ENCODE peak calls at places on chromosome 19, in six cellular contexts. One of them, this sample, is unnamed.

GRCh38 chr19:3537101-3537437 is 1.9 kb upstream of the TEKTIP1 start:
- DNase-seq in H9: no peak
- DNase-seq in neuronal stem cell: no peak
- DNase-seq in H1: no peak
- DNase-seq in IMR-90: no peak
- DNase-seq in mesenchymal stem cell: no peak
- DNase-seq in this sample: no peak

GRCh38 chr19:28424041-28424440 is 788.9 kb downstream of the UQCRFS1 start:
- DNase-seq in H9: peak; percentile 82
- DNase-seq in neuronal stem cell: peak; percentile 47
- DNase-seq in H1: no peak
- DNase-seq in IMR-90: no peak
- DNase-seq in mesenchymal stem cell: no peak
- DNase-seq in this sample: no peak

GRCh38 chr19:17538684-17539287 is 16.7 kb upstream of the COLGALT1 start:
- DNase-seq in H9: no peak
- DNase-seq in neuronal stem cell: no peak
- DNase-seq in H1: no peak
- DNase-seq in IMR-90: no peak
- DNase-seq in mesenchymal stem cell: peak; percentile 36
- DNase-seq in this sample: peak; percentile 5

GRCh38 chr19:52227196-52227940 is 37.5 kb downstream of the PPP2R1A start:
- DNase-seq in H9: no peak
- DNase-seq in neuronal stem cell: no peak
- DNase-seq in H1: no peak
- DNase-seq in IMR-90: no peak
- DNase-seq in mesenchymal stem cell: no peak
- DNase-seq in this sample: peak; percentile 95

GRCh38 chr19:16789238-16789637 is 40.0 kb upstream of the SIN3B start:
- DNase-seq in H9: no peak
- DNase-seq in neuronal stem cell: no peak
- DNase-seq in H1: no peak
- DNase-seq in IMR-90: no peak
- DNase-seq in mesenchymal stem cell: no peak
- DNase-seq in this sample: no peak

GRCh38 chr19:53131732-53132131 is 978 bp downstream of the ZNF415 start:
- DNase-seq in H9: no peak
- DNase-seq in neuronal stem cell: no peak
- DNase-seq in H1: no peak
- DNase-seq in IMR-90: no peak
- DNase-seq in mesenchymal stem cell: no peak
- DNase-seq in this sample: no peak

GRCh38 chr19:41907994-41908615 is 20.1 kb downstream of the ERFL start:
- DNase-seq in H9: no peak
- DNase-seq in neuronal stem cell: no peak
- DNase-seq in H1: no peak
- DNase-seq in IMR-90: no peak
- DNase-seq in mesenchymal stem cell: no peak
- DNase-seq in this sample: no peak

GRCh38 chr19:14944456-14944855 is 3.2 kb downstream of the OR7C2 start:
- DNase-seq in H9: no peak
- DNase-seq in neuronal stem cell: no peak
- DNase-seq in H1: no peak
- DNase-seq in IMR-90: no peak
- DNase-seq in mesenchymal stem cell: no peak
- DNase-seq in this sample: peak; percentile 17

GRCh38 chr19:29010276-29010675 is 202.7 kb downstream of the UQCRFS1 start:
- DNase-seq in H9: no peak
- DNase-seq in neuronal stem cell: no peak
- DNase-seq in H1: no peak
- DNase-seq in IMR-90: no peak
- DNase-seq in mesenchymal stem cell: no peak
- DNase-seq in this sample: no peak

GRCh38 chr19:40223135-40223822 is 3.2 kb downstream of the CCNP start:
- DNase-seq in H9: peak; percentile 98
- DNase-seq in neuronal stem cell: no peak
- DNase-seq in H1: peak; percentile 89
- DNase-seq in IMR-90: no peak
- DNase-seq in mesenchymal stem cell: no peak
- DNase-seq in this sample: peak; percentile 44

GRCh38 chr19:3507371-3508120 is 1.4 kb downstream of the FZR1 start:
- DNase-seq in H9: peak; percentile 79
- DNase-seq in neuronal stem cell: no peak
- DNase-seq in H1: peak; percentile 75
- DNase-seq in IMR-90: no peak
- DNase-seq in mesenchymal stem cell: peak; percentile 40
- DNase-seq in this sample: peak; percentile 42

GRCh38 chr19:47991191-47991808 is 670 bp downstream of the BSPH1 start:
- DNase-seq in H9: no peak
- DNase-seq in neuronal stem cell: no peak
- DNase-seq in H1: no peak
- DNase-seq in IMR-90: no peak
- DNase-seq in mesenchymal stem cell: no peak
- DNase-seq in this sample: no peak

GRCh38 chr19:6067975-6068374 is 42.3 kb downstream of the RFX2 start:
- DNase-seq in H9: no peak
- DNase-seq in neuronal stem cell: no peak
- DNase-seq in H1: no peak
- DNase-seq in IMR-90: no peak
- DNase-seq in mesenchymal stem cell: no peak
- DNase-seq in this sample: no peak

GRCh38 chr19:2523630-2524311 is 47.8 kb downstream of the GADD45B start:
- DNase-seq in H9: no peak
- DNase-seq in neuronal stem cell: no peak
- DNase-seq in H1: no peak
- DNase-seq in IMR-90: peak; percentile 41
- DNase-seq in mesenchymal stem cell: peak; percentile 66
- DNase-seq in this sample: peak; percentile 76

GRCh38 chr19:43524922-43525835 is 1.8 kb downstream of the ETHE1 start:
- DNase-seq in H9: peak; percentile 64
- DNase-seq in neuronal stem cell: no peak
- DNase-seq in H1: peak; percentile 63
- DNase-seq in IMR-90: peak; percentile 32
- DNase-seq in mesenchymal stem cell: peak; percentile 50
- DNase-seq in this sample: peak; percentile 70

GRCh38 chr19:48661746-48662145 is 11.1 kb downstream of the NTN5 start:
- DNase-seq in H9: no peak
- DNase-seq in neuronal stem cell: no peak
- DNase-seq in H1: no peak
- DNase-seq in IMR-90: no peak
- DNase-seq in mesenchymal stem cell: no peak
- DNase-seq in this sample: no peak

GRCh38 chr19:916645-917322 is 349 bp upstream of the KISS1R start:
- DNase-seq in H9: peak; percentile 61
- DNase-seq in neuronal stem cell: no peak
- DNase-seq in H1: peak; percentile 79
- DNase-seq in IMR-90: no peak
- DNase-seq in mesenchymal stem cell: no peak
- DNase-seq in this sample: no peak

DNA sequence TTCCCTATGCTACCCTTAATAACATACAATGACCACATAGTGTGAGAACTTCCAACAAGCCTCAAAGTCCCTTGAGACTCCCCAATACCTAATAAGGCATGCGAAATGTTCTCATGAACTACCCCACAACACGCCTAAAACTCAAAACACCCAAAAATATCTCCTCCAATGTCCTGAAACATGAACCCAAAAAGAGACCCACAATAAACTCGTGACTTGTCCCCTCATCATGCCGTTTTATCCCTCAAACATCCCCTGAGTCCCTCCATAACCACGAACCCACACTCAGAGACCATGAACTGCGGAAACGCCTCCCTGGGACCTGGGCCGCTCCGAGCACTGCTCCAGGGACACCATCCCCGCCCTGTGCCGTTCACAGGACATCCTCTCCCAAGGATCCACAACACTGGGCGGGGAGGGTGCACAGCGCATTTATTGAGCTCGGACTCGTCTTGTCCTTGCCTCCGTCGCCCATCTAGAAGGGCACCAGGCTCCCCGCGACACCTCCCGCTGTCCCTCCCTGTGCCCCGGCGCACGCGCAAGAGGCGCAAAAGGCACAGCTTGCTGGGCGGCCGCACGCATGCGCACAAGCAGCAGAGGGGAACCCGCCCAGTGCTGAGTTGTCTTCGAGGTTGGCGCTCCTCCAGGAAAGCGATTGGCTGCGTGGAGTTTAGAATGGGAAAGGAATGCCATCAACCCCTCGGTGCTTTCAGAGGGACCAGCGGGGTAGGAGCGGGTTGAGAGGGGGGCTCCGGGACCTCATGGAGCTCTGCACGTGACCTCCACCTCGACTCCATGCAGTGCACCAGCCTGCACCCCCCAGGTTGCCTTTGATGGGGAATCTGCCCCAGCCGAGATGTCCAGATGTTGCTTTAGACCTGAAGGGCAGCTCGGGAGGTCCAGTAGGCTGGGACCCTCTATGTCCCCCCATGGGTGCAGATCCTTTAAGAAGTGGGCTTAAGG is 8.8 kb downstream of the FXYD3 start:
- DNase-seq in H9: peak; percentile 58
- DNase-seq in neuronal stem cell: no peak
- DNase-seq in H1: no peak
- DNase-seq in IMR-90: peak; percentile 86
- DNase-seq in mesenchymal stem cell: no peak
- DNase-seq in this sample: peak; percentile 86
- H3K4me1 ChIP-seq in H9: no peaks in the 10 kb centered on the region
- H3K4me1 ChIP-seq in neuronal stem cell: peaks cover 15% of the 10 kb centered on the region
- H3K4me1 ChIP-seq in H1: peaks cover 2% of the 10 kb centered on the region
- H3K4me1 ChIP-seq in IMR-90: peaks cover 2% of the 10 kb centered on the region
- H3K4me1 ChIP-seq in mesenchymal stem cell: peaks cover 3% of the 10 kb centered on the region
- H3K4me1 ChIP-seq in this sample: no peaks in the 10 kb centered on the region

DNA sequence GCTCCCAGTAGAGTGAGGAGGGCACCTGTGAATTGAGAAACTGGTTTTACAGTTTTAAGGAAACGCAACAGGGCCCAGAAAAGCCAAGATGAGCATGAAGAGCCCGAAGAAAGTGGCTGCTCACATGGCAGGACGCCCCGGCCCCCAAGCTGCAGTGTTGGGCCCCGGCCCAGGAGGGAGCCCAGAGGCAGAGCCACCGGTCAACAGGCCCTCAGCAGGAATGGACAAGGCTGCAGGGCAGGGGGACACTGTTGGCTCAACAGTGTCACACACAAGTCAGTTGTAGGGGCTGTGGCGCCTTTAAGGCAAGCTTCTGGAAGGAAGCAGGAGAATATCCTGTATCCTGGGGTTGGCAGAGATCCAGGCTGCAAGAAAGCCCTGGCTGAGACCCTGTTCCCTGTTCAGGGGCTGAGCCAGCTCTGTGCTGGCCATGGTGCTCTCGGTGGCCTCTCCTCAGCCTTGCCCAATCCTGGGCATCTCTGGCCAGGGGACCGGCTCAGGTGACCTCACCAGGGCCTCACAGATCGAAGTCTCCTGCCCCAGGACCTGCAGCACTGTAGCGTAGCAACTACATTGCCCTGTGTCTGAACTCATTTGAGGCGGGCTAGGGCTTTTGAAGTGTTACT is 28.0 kb downstream of the UPF1 start:
- DNase-seq in H9: no peak
- DNase-seq in neuronal stem cell: no peak
- DNase-seq in H1: no peak
- DNase-seq in IMR-90: no peak
- DNase-seq in mesenchymal stem cell: no peak
- DNase-seq in this sample: no peak
- H2AFZ ChIP-seq in H9: no peak overlapping the region
- H2AFZ ChIP-seq in neuronal stem cell: no peak overlapping the region
- H2AFZ ChIP-seq in H1: no peak overlapping the region
- H2AFZ ChIP-seq in IMR-90: no peak overlapping the region
- H2AFZ ChIP-seq in mesenchymal stem cell: no peak overlapping the region
- H2AFZ ChIP-seq in this sample: no peak overlapping the region

GRCh38 chr19:35079826-35080225 is 35.8 kb upstream of the FXYD3 start:
- DNase-seq in H9: no peak
- DNase-seq in neuronal stem cell: no peak
- DNase-seq in H1: no peak
- DNase-seq in IMR-90: no peak
- DNase-seq in mesenchymal stem cell: no peak
- DNase-seq in this sample: no peak

GRCh38 chr19:35077411-35078223 is 36.1 kb downstream of the HPN start:
- DNase-seq in H9: no peak
- DNase-seq in neuronal stem cell: no peak
- DNase-seq in H1: no peak
- DNase-seq in IMR-90: no peak
- DNase-seq in mesenchymal stem cell: no peak
- DNase-seq in this sample: no peak

GRCh38 chr19:35076657-35077056 is 35.1 kb downstream of the HPN start:
- DNase-seq in H9: no peak
- DNase-seq in neuronal stem cell: no peak
- DNase-seq in H1: no peak
- DNase-seq in IMR-90: no peak
- DNase-seq in mesenchymal stem cell: no peak
- DNase-seq in this sample: no peak

GRCh38 chr19:35080613-35081170 is 34.9 kb upstream of the FXYD3 start:
- DNase-seq in H9: no peak
- DNase-seq in neuronal stem cell: no peak
- DNase-seq in H1: no peak
- DNase-seq in IMR-90: no peak
- DNase-seq in mesenchymal stem cell: no peak
- DNase-seq in this sample: no peak

DNA sequence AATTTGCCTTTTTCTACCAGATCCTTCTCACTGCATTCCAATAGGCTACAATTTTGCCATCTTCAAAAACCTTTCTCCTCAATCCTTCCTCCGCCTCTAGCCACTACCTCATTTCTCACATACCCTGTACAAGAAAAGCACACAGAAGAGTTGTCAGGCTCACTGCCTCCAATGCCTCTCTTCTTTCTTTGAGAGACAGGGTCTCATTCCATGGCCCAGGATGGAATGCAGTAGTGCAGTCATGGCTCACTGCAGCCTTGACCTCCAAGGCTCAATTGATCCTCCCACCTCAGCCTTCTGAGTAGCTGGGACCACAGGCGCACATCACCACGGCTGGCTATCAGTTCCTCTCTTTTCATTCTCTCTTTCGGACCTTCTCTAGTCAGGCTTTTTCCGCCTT is 36.8 kb upstream of the FXYD3 start:
- DNase-seq in H9: no peak
- DNase-seq in neuronal stem cell: no peak
- DNase-seq in H1: no peak
- DNase-seq in IMR-90: no peak
- DNase-seq in mesenchymal stem cell: no peak
- DNase-seq in this sample: no peak
- H3K14ac ChIP-seq in H9: no peak overlapping the region
- H3K14ac ChIP-seq in neuronal stem cell: no peak overlapping the region
- H3K14ac ChIP-seq in H1: no peak overlapping the region
- H3K14ac ChIP-seq in IMR-90: no peak overlapping the region
- H3K14ac ChIP-seq in mesenchymal stem cell: no peak overlapping the region
- H3K14ac ChIP-seq in this sample: no peak overlapping the region

GRCh38 chr19:38695319-38695683 is 47.9 kb downstream of the ACTN4 start:
- DNase-seq in H9: no peak
- DNase-seq in neuronal stem cell: no peak
- DNase-seq in H1: no peak
- DNase-seq in IMR-90: no peak
- DNase-seq in mesenchymal stem cell: no peak
- DNase-seq in this sample: no peak

GRCh38 chr19:38692458-38693379 is 45.3 kb downstream of the ACTN4 start:
- DNase-seq in H9: no peak
- DNase-seq in neuronal stem cell: no peak
- DNase-seq in H1: no peak
- DNase-seq in IMR-90: no peak
- DNase-seq in mesenchymal stem cell: no peak
- DNase-seq in this sample: no peak

GRCh38 chr19:38691938-38692457 is 44.5 kb downstream of the ACTN4 start:
- DNase-seq in H9: no peak
- DNase-seq in neuronal stem cell: no peak
- DNase-seq in H1: no peak
- DNase-seq in IMR-90: peak; percentile 92
- DNase-seq in mesenchymal stem cell: peak; percentile 97
- DNase-seq in this sample: peak; percentile 94

GRCh38 chr19:38695832-38696732 is 48.2 kb downstream of the CAPN12 start:
- DNase-seq in H9: no peak
- DNase-seq in neuronal stem cell: no peak
- DNase-seq in H1: no peak
- DNase-seq in IMR-90: no peak
- DNase-seq in mesenchymal stem cell: no peak
- DNase-seq in this sample: no peak

GRCh38 chr19:38693380-38694223 is 46.2 kb downstream of the ACTN4 start:
- DNase-seq in H9: peak; percentile 78
- DNase-seq in neuronal stem cell: peak; percentile 89
- DNase-seq in H1: no peak
- DNase-seq in IMR-90: peak; percentile 63
- DNase-seq in mesenchymal stem cell: peak; percentile 84
- DNase-seq in this sample: no peak
- H3K4me1 ChIP-seq in H9: peaks cover 14% of the 10 kb centered on the region
- H3K4me1 ChIP-seq in neuronal stem cell: peaks cover 41% of the 10 kb centered on the region
- H3K4me1 ChIP-seq in H1: peaks cover 9% of the 10 kb centered on the region
- H3K4me1 ChIP-seq in IMR-90: peaks cover 24% of the 10 kb centered on the region
- H3K4me1 ChIP-seq in mesenchymal stem cell: peaks cover 61% of the 10 kb centered on the region
- H3K4me1 ChIP-seq in this sample: peaks cover 49% of the 10 kb centered on the region

This sample was measured in trophoblast cell.